ENCODE peak calls at places on chromosomes 2 and 18, in ten cellular contexts. A, K, J, E, V, R, M, B, Y and I are unnamed samples.

GRCh38 chr2:222033541-222033940 is 265.3 kb downstream of the PAX3 start:
- DNase-seq in A (no peak), K (no peak), J (no peak), E (no peak), V (no peak), R (no peak), M (peak), B (no peak), Y (no peak), I (no peak)

GRCh38 chr2:239131521-239131920 is 269.3 kb downstream of the HDAC4 start:
- DNase-seq in A (no peak), K (no peak), J (no peak), E (peak), V (no peak), R (no peak), M (no peak), B (no peak), Y (no peak), I (no peak)

GRCh38 chr2:108907822-108908716 is 81.0 kb downstream of the EDAR start:
- DNase-seq in A (no peak), K (no peak), J (no peak), E (no peak), V (no peak), R (no peak), M (no peak), B (no peak), Y (no peak), I (peak)

GRCh38 chr18:57900906-57901305 is 97.8 kb upstream of the ATP8B1 start:
- DNase-seq in A (no peak), K (no peak), J (no peak), E (no peak), V (no peak), R (no peak), M (no peak), B (no peak), Y (no peak), I (no peak)

GRCh38 chr2:99850076-99850710 is 292.2 kb downstream of the AFF3 start:
- DNase-seq in A (no peak), K (no peak), J (no peak), E (no peak), V (no peak), R (no peak), M (peak), B (no peak), Y (no peak), I (no peak)

GRCh38 chr2:53610260-53610659 is 157.3 kb upstream of the CHAC2 start:
- DNase-seq in A (no peak), K (no peak), J (no peak), E (no peak), V (no peak), R (no peak), M (no peak), B (no peak), Y (no peak), I (no peak)

GRCh38 chr2:79159030-79159429 is 523 bp downstream of the REG3A start:
- DNase-seq in A (no peak), K (no peak), J (no peak), E (no peak), V (no peak), R (no peak), M (no peak), B (no peak), Y (no peak), I (no peak)

GRCh38 chr2:9261231-9261883 is 54.7 kb downstream of the ASAP2 start:
- DNase-seq in A (no peak), K (no peak), J (no peak), E (no peak), V (no peak), R (no peak), M (no peak), B (no peak), Y (no peak), I (no peak)

GRCh38 chr2:226829721-226830631 is 5.9 kb upstream of the RHBDD1 start:
- DNase-seq in A (no peak), K (no peak), J (no peak), E (no peak), V (no peak), R (no peak), M (no peak), B (no peak), Y (no peak), I (no peak)

GRCh38 chr2:12856934-12857660 is 140.4 kb downstream of the TRIB2 start:
- DNase-seq in A (peak), K (no peak), J (no peak), E (no peak), V (no peak), R (no peak), M (no peak), B (peak), Y (no peak), I (no peak)

GRCh38 chr2:237650455-237650850 is 23.1 kb downstream of the LRRFIP1 start:
- DNase-seq in A (no peak), K (no peak), J (no peak), E (no peak), V (peak), R (no peak), M (no peak), B (no peak), Y (no peak), I (peak)

GRCh38 chr2:7400628-7401027 is 483.4 kb downstream of the RNF144A start:
- DNase-seq in A (no peak), K (no peak), J (no peak), E (no peak), V (no peak), R (no peak), M (no peak), B (no peak), Y (no peak), I (no peak)

GRCh38 chr2:8489221-8489620 is 192.6 kb upstream of the ID2 start:
- DNase-seq in A (no peak), K (no peak), J (no peak), E (no peak), V (no peak), R (no peak), M (no peak), B (no peak), Y (no peak), I (no peak)

GRCh38 chr2:238021327-238021726 is 39.5 kb upstream of the SCLY start:
- DNase-seq in A (peak), K (no peak), J (no peak), E (no peak), V (no peak), R (no peak), M (no peak), B (no peak), Y (no peak), I (no peak)

GRCh38 chr2:144140896-144141295 is 379.0 kb downstream of the ZEB2 start:
- DNase-seq in A (no peak), K (no peak), J (no peak), E (no peak), V (no peak), R (no peak), M (no peak), B (no peak), Y (no peak), I (no peak)

GRCh38 chr2:120344991-120345975 is 653 bp upstream of the INHBB start:
- DNase-seq in A (no peak), K (no peak), J (no peak), E (peak), V (no peak), R (no peak), M (peak), B (no peak), Y (peak), I (no peak)

GRCh38 chr2:157107460-157107859 is 150.0 kb upstream of the GALNT5 start:
- DNase-seq in A (no peak), K (no peak), J (no peak), E (no peak), V (peak), R (no peak), M (no peak), B (no peak), Y (no peak), I (no peak)

GRCh38 chr2:113148606-113149552 is 21.5 kb downstream of the IL1RN start:
- DNase-seq in A (no peak), K (no peak), J (no peak), E (no peak), V (no peak), R (no peak), M (no peak), B (no peak), Y (no peak), I (no peak)

GRCh38 chr2:25939257-25939668 is 43.0 kb downstream of the KIF3C start:
- DNase-seq in A (no peak), K (no peak), J (no peak), E (no peak), V (no peak), R (no peak), M (peak), B (no peak), Y (no peak), I (peak)

GRCh38 chr2:33267745-33268144 is 208.7 kb upstream of the RASGRP3 start:
- DNase-seq in A (no peak), K (no peak), J (no peak), E (no peak), V (no peak), R (no peak), M (no peak), B (no peak), Y (no peak), I (no peak)

GRCh38 chr2:145842002-145842401 is 1322.1 kb upstream of the ZEB2 start:
- DNase-seq in A (no peak), K (no peak), J (no peak), E (no peak), V (no peak), R (no peak), M (no peak), B (no peak), Y (no peak), I (no peak)

GRCh38 chr18:25053484-25053883 is 298.5 kb downstream of the ZNF521 start:
- DNase-seq in A (no peak), K (no peak), J (no peak), E (no peak), V (no peak), R (no peak), M (no peak), B (no peak), Y (no peak), I (no peak)

GRCh38 chr2:98012561-98012979 is 16.8 kb upstream of the TMEM131 start:
- DNase-seq in A (no peak), K (no peak), J (no peak), E (no peak), V (no peak), R (no peak), M (no peak), B (no peak), Y (peak), I (no peak)

GRCh38 chr18:75071484-75071785 is 137.5 kb downstream of the PTGR3 start:
- DNase-seq in A (no peak), K (no peak), J (no peak), E (no peak), V (peak), R (no peak), M (no peak), B (no peak), Y (no peak), I (no peak)

GRCh38 chr2:12210016-12210933 is 463.8 kb downstream of the LPIN1 start:
- DNase-seq in A (no peak), K (no peak), J (no peak), E (no peak), V (no peak), R (no peak), M (no peak), B (no peak), Y (no peak), I (no peak)

GRCh38 chr18:62737474-62737873 is 22.1 kb downstream of the PHLPP1 start:
- DNase-seq in A (no peak), K (no peak), J (no peak), E (no peak), V (no peak), R (no peak), M (no peak), B (no peak), Y (no peak), I (no peak)

GRCh38 chr2:232336241-232336736 is 42.3 kb upstream of the ALPP start:
- DNase-seq in A (no peak), K (no peak), J (no peak), E (peak), V (peak), R (no peak), M (no peak), B (no peak), Y (peak), I (no peak)

GRCh38 chr2:56889738-56890137 is 705.9 kb downstream of the CCDC85A start:
- DNase-seq in A (no peak), K (no peak), J (no peak), E (no peak), V (no peak), R (no peak), M (no peak), B (no peak), Y (no peak), I (no peak)

GRCh38 chr2:204557604-204558003 is 12.3 kb downstream of the PARD3B start:
- DNase-seq in A (no peak), K (no peak), J (no peak), E (no peak), V (no peak), R (no peak), M (no peak), B (no peak), Y (no peak), I (no peak)

GRCh38 chr2:15259356-15259756 is 301.8 kb downstream of the NBAS start:
- DNase-seq in A (no peak), K (peak), J (no peak), E (no peak), V (no peak), R (no peak), M (no peak), B (no peak), Y (no peak), I (no peak)

GRCh38 chr2:240930631-240931318 is 24.6 kb downstream of the CROCC2 start:
- DNase-seq in A (no peak), K (no peak), J (no peak), E (peak), V (no peak), R (no peak), M (no peak), B (no peak), Y (no peak), I (no peak)

GRCh38 chr2:60514886-60515407 is 38.5 kb downstream of the BCL11A start:
- DNase-seq in A (no peak), K (no peak), J (no peak), E (no peak), V (no peak), R (no peak), M (no peak), B (no peak), Y (no peak), I (no peak)